ENCODE peak calls at places on chromosomes 12 and 14, in seven cellular contexts. H, I, F, R, K, L and A are unnamed samples.

GRCh38 chr14:67820428-67820881 is 876 bp downstream of the RAD51B start:
- DNase-seq in H (peak), K (no peak), L (peak), I (peak), F (peak), R (no peak), A (peak)

GRCh38 chr12:132614861-132615578 is 3.6 kb upstream of the P2RX2 start:
- DNase-seq in K (peak), H (peak), F (peak), R (peak), L (no peak), I (peak), A (peak)

GRCh38 chr12:46661161-46661845 is 164.5 kb downstream of the SLC38A4 start:
- DNase-seq in K (no peak), L (peak), H (peak), I (peak), R (peak), F (peak), A (peak)

GRCh38 chr12:7498832-7499231 is 4.7 kb downstream of the CD163 start:
- DNase-seq in I (peak), K (no peak), L (peak), R (no peak), H (no peak), F (peak), A (peak)

GRCh38 chr12:114762490-114763110 is 78.6 kb upstream of the TBX3 start:
- DNase-seq in K (no peak), L (peak), I (peak), R (no peak), H (no peak), F (peak), A (peak)

GRCh38 chr12:130460611-130461478 is 123.2 kb downstream of the PIWIL1 start:
- DNase-seq in K (no peak), L (no peak), F (no peak), I (no peak), R (no peak), H (no peak), A (no peak)

GRCh38 chr12:54980341-54980740 is 4.2 kb downstream of the TESPA1 start:
- DNase-seq in K (no peak), F (no peak), L (no peak), R (no peak), H (no peak), I (no peak), A (no peak)

GRCh38 chr12:12821975-12822374 is 8.8 kb downstream of the DDX47 start:
- DNase-seq in K (no peak), F (no peak), R (no peak), H (peak), L (no peak), I (no peak), A (no peak)

GRCh38 chr12:76936562-76937185 is 57.9 kb upstream of the CSRP2 start:
- DNase-seq in R (no peak), K (no peak), L (no peak), H (no peak), I (no peak), F (no peak), A (no peak)

GRCh38 chr12:48197549-48197966 is 5.5 kb downstream of the OR10AD1 start:
- DNase-seq in L (no peak), F (peak), K (no peak), R (no peak), H (peak), I (peak), A (peak)

GRCh38 chr12:94767971-94768370 is 117.6 kb upstream of the TMCC3 start:
- DNase-seq in H (no peak), I (no peak), R (no peak), K (no peak), L (no peak), F (peak), A (peak)

GRCh38 chr12:94768398-94769039 is 118.2 kb upstream of the TMCC3 start:
- DNase-seq in L (no peak), F (peak), H (peak), R (no peak), K (no peak), I (no peak), A (peak)

GRCh38 chr12:94769746-94770396 is 119.5 kb upstream of the TMCC3 start:
- DNase-seq in H (peak), R (no peak), L (no peak), I (peak), K (no peak), F (no peak), A (no peak)

GRCh38 chr12:94770397-94770759 is 120.0 kb upstream of the TMCC3 start:
- DNase-seq in L (no peak), K (no peak), F (no peak), H (no peak), I (no peak), R (no peak), A (no peak)

DNA sequence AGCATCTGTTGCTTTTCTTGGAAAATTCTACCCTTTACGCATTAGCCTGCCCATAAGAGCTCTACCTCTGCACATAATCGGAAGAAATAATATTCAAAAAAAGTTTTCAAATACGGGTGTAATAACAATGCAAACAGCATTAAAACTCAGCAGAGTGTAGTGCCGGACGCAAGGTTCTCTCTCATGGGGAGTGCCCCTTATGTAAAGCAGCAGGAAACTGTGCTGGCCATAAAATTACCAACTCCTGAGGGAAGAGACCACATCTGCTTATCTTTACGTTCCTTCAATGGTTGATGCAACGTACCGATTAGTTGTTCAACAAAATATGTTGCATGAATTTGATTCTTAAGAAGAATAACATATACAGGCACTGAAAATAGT is 118.7 kb upstream of the TMCC3 start:
- DNase-seq in F (peak), I (peak), H (peak), L (no peak), K (no peak), R (no peak), A (peak)
- H3K4me3 ChIP-seq in F (no peak), I (no peak), H (peak), L (no peak), K (peak), R (no peak), A (no peak)

GRCh38 chr12:121223283-121223946 is 13.5 kb downstream of the P2RX4 start:
- DNase-seq in I (peak), L (no peak), R (no peak), K (no peak), F (no peak), H (peak), A (peak)
- TF ChIP-seq CTCF in I (peak), L (peak), R (no peak), K (no peak), F (peak), H (peak), A (peak)

GRCh38 chr12:11730299-11731041 is 81.0 kb downstream of the ETV6 start:
- DNase-seq in L (no peak), H (peak), K (no peak), I (peak), R (no peak), F (no peak), A (no peak)
- H3K4me3 ChIP-seq in L (no peak), H (peak), K (no peak), I (no peak), R (no peak), F (no peak), A (no peak)

GRCh38 chr12:125185740-125186470 is 120.7 kb downstream of the AACS start:
- DNase-seq in L (no peak), K (no peak), I (peak), H (peak), R (peak), F (peak), A (peak)
- TF ChIP-seq CTCF in L (no peak), K (no peak), I (peak), H (no peak), R (peak), F (peak), A (peak)

DNA sequence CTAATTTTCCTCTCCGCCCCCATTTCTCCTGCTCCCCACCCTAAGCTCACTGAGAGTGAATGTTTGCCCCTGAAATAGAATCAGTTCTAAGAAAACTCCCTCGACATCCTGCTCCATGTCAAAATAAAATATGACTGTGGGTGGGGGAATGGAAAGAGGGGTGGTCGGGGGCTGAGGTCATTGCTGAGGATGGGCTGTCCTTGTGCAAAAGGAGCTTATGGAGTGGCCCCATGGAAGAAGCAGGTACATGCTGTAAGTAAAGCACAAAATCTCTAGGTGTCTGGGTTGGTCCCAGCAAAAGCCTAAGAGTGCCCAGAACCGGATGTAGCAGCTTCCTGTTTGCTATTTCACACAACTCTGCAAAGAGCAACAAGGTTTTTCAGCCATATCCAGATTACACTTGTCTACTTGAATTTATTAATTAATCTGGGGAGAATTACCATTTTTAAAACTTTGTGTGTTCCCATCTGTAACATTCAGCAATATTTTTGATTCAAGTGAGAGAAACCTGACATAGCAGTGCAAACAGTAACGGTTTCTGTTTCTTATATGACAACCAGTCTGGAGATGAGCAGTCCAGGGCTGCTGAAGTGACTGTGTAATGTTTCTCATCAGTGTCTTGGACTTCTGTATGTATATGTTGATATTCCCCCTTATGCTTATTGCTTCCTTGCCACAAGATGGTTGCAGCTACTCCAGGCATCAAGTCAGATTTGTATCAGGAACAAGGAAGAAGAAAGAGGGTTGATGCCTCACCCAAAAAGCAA is 40.4 kb upstream of the GZMB start:
- DNase-seq in R (no peak), K (no peak), I (peak), H (peak), F (no peak), L (no peak), A (no peak)
- H3K4me3 ChIP-seq in R (no peak), K (no peak), I (no peak), H (peak), F (no peak), L (no peak), A (no peak)

GRCh38 chr12:116698554-116698953 is 39.3 kb downstream of the SPRING1 start:
- DNase-seq in F (no peak), I (no peak), K (no peak), R (no peak), L (no peak), H (no peak), A (no peak)

GRCh38 chr12:116695464-116695725 is 42.5 kb downstream of the SPRING1 start:
- DNase-seq in L (no peak), I (no peak), H (no peak), R (no peak), K (no peak), F (no peak), A (no peak)

GRCh38 chr12:116700066-116700465 is 37.8 kb downstream of the SPRING1 start:
- DNase-seq in K (no peak), L (no peak), R (no peak), F (no peak), I (no peak), H (no peak), A (no peak)

GRCh38 chr12:116698131-116698495 is 39.8 kb downstream of the SPRING1 start:
- DNase-seq in K (no peak), H (no peak), I (no peak), L (no peak), R (no peak), F (no peak), A (no peak)

GRCh38 chr12:116697305-116698130 is 40.4 kb downstream of the SPRING1 start:
- DNase-seq in F (peak), K (no peak), I (peak), R (no peak), L (no peak), H (peak), A (no peak)
- TF ChIP-seq CTCF in F (peak), K (no peak), I (no peak), R (no peak), L (peak), H (peak), A (peak)

GRCh38 chr12:120651821-120652220 is 11.4 kb downstream of the CABP1 start:
- DNase-seq in R (no peak), F (peak), K (no peak), L (no peak), H (no peak), I (no peak), A (peak)

GRCh38 chr12:120649442-120650248 is 9.2 kb downstream of the CABP1 start:
- DNase-seq in K (no peak), I (no peak), F (no peak), L (no peak), R (no peak), H (no peak), A (no peak)

GRCh38 chr12:120647375-120647755 is 6.9 kb downstream of the CABP1 start:
- DNase-seq in R (no peak), I (no peak), L (no peak), H (no peak), F (no peak), K (no peak), A (no peak)

GRCh38 chr12:120652671-120653435 is 12.4 kb downstream of the CABP1 start:
- DNase-seq in L (no peak), R (no peak), K (no peak), I (no peak), H (no peak), F (no peak), A (no peak)

GRCh38 chr12:120650249-120650690 is 9.8 kb downstream of the CABP1 start:
- DNase-seq in H (no peak), I (no peak), L (no peak), R (no peak), K (no peak), F (no peak), A (no peak)
- H3K4me3 ChIP-seq in H (no peak), I (no peak), L (no peak), R (peak), K (no peak), F (no peak), A (no peak)

GRCh38 chr12:102169922-102170698 is 27.5 kb downstream of the PMCH start:
- DNase-seq in F (peak), H (peak), I (peak), R (no peak), K (no peak), L (no peak), A (peak)
- TF ChIP-seq CTCF in F (peak), H (peak), I (peak), R (peak), K (peak), L (peak), A (peak)

GRCh38 chr14:76962303-76962660 is 66.2 kb downstream of the IRF2BPL start:
- DNase-seq in H (no peak), L (no peak), K (no peak), I (no peak), R (no peak), F (no peak), A (no peak)
- H3K4me3 ChIP-seq in H (peak), L (peak), K (peak), I (no peak), R (peak), F (peak), A (peak)